ENCODE peak calls at places on chromosomes 5 and 9, in five cellular contexts. E is fibroblast of lung, A is heart right ventricle, U is astrocyte, H is esophagus squamous epithelium. W is an unnamed sample.

GRCh38 chr9:122056484-122056883 is 36.6 kb downstream of the TTLL11 start:
- DNase-seq in A (no peak), U (peak), H (no peak), E (peak), W (no peak)

GRCh38 chr5:158756873-158757272 is 342.8 kb downstream of the EBF1 start:
- DNase-seq in A (no peak), E (no peak), H (no peak), U (no peak), W (no peak)

GRCh38 chr9:129458155-129458661 is 162.7 kb downstream of the C9orf50 start:
- DNase-seq in H (no peak), A (peak), E (no peak), U (no peak), W (no peak)

GRCh38 chr5:17225551-17225950 is 8.1 kb downstream of the BASP1 start:
- DNase-seq in A (no peak), H (no peak), E (no peak), U (no peak), W (no peak)

GRCh38 chr5:163409384-163409783 is 28.0 kb upstream of the CCNG1 start:
- DNase-seq in E (no peak), U (no peak), H (no peak), A (no peak), W (no peak)

GRCh38 chr9:21611896-21612295 is 129.8 kb upstream of the IFNE start:
- DNase-seq in U (no peak), A (no peak), E (peak), H (no peak), W (no peak)

GRCh38 chr9:123115146-123115913 is 81.9 kb downstream of the GPR21 start:
- DNase-seq in H (no peak), A (no peak), E (no peak), U (no peak), W (no peak)

GRCh38 chr9:18072967-18073366 is 401.0 kb upstream of the ADAMTSL1 start:
- DNase-seq in A (no peak), H (no peak), U (no peak), E (no peak), W (no peak)

GRCh38 chr5:79689541-79690466 is at the start of gene CMYA5:
- DNase-seq in U (no peak), A (peak), E (peak), H (no peak), W (no peak)

GRCh38 chr9:89821081-89821480 is 216.3 kb downstream of the GADD45G start:
- DNase-seq in A (no peak), H (no peak), E (peak), U (peak), W (no peak)

GRCh38 chr9:95509851-95510529 is 6.8 kb downstream of the PTCH1 start:
- DNase-seq in A (peak), E (no peak), U (no peak), H (no peak), W (no peak)

GRCh38 chr5:141908796-141909195 is 14.9 kb upstream of the DELE1 start:
- DNase-seq in A (no peak), E (peak), U (peak), H (no peak), W (no peak)

GRCh38 chr9:132782106-132782505 is 96.0 kb downstream of the AK8 start:
- DNase-seq in A (no peak), E (no peak), U (no peak), H (no peak), W (no peak)

GRCh38 chr5:113102121-113102531 is 125.5 kb downstream of the DCP2 start:
- DNase-seq in H (no peak), A (no peak), E (peak), U (no peak), W (no peak)

GRCh38 chr5:2207966-2208544 is 325.3 kb upstream of the IRX4 start:
- DNase-seq in H (no peak), E (peak), U (no peak), A (peak), W (no peak)

GRCh38 chr9:84504360-84504759 is 163.8 kb upstream of the SLC28A3 start:
- DNase-seq in E (peak), U (peak), A (no peak), H (no peak), W (no peak)

GRCh38 chr5:134845335-134845851 is 375 bp upstream of the C5orf24 start:
- DNase-seq in A (no peak), H (no peak), E (peak), U (peak), W (no peak)

GRCh38 chr5:88826959-88827585 is 55.9 kb downstream of the MEF2C start:
- DNase-seq in A (peak), U (peak), H (no peak), E (peak), W (peak)

GRCh38 chr9:110579763-110580255 is 268 bp upstream of the SVEP1 start:
- DNase-seq in E (peak), A (peak), H (no peak), U (peak), W (no peak)

GRCh38 chr5:150778517-150779396 is at the start of gene SMIM3:
- DNase-seq in H (no peak), E (peak), A (peak), U (peak), W (no peak)

GRCh38 chr9:109910616-109911568 is 130.9 kb downstream of the PALM2AKAP2 start:
- DNase-seq in E (peak), A (no peak), H (no peak), U (peak), W (peak)

GRCh38 chr9:105858877-105859276 is 164.5 kb downstream of the TMEM38B start:
- DNase-seq in H (no peak), U (no peak), A (no peak), E (no peak), W (no peak)

GRCh38 chr5:10250804-10251276 is 760 bp downstream of the CCT5 start:
- DNase-seq in H (no peak), U (no peak), E (peak), A (no peak), W (no peak)

GRCh38 chr5:132263548-132264261 is 6.2 kb downstream of the PDLIM4 start:
- DNase-seq in A (no peak), U (peak), E (peak), H (no peak), W (peak)

GRCh38 chr5:41270423-41271251 is 57.3 kb upstream of the C6 start:
- DNase-seq in H (no peak), E (peak), U (peak), A (no peak), W (peak)

DNA sequence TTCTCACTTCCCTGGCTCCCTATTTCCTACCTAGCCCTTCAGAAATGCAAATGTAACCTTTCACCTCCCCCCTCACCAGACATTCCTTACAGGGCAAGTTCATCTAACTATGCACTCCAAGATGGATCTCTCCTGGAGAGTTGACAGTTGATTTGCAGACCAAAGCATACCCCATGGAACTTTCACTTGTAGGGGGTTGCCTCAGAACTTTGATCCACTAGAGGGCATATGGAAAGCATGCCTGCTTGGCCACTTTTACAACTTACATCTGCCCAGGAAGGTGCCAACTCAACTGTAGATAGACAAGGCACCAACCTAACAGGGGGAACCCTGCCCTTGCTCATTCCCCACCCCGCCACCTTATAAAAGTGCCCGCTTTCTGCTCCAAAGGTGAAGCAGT is 187.8 kb downstream of the NXNL2 start:
- DNase-seq in E (no peak), A (no peak), U (no peak), H (no peak), W (no peak)
- TF ChIP-seq CTCF in E (peak), A (peak), U (peak), H (no peak), W (peak)

GRCh38 chr9:4852419-4852818 is 59.7 kb downstream of the RCL1 start:
- DNase-seq in U (no peak), H (no peak), A (no peak), E (no peak), W (no peak)
- H3K27ac ChIP-seq in U (no peak), H (no peak), A (no peak), E (no peak), W (no peak)

DNA sequence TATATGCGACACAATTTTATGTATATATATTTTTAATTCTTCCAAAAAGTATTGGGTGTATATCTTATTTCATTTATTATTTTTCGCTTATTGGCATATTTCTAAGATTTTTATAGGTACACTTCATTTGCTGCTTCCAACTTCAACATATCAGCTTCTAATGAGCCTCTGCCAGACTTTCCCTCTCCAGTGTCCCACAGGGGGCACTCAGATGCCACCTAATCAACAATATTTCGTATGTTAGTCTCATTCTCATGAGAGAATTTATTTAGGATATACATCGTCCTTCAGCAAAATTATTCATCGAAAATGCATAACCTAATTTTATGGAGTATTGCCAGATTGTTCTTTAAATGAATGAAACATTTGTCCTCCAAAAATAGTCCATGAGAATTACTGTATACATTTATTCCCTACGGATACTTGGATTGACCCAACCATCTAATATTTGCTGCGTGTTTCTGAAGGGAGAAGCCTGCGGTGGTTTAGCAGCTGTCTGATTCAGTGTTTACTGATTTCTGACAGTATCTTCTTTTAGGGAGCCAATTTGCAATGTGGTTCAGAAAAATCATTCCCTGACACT is 100.6 kb upstream of the SELENOP start:
- DNase-seq in E (peak), H (no peak), U (peak), A (no peak), W (peak)
- TF ChIP-seq CTCF in E (peak), H (peak), U (peak), A (peak), W (peak)

GRCh38 chr5:38112930-38113329 is 145.4 kb upstream of the EGFLAM start:
- DNase-seq in U (no peak), A (no peak), H (no peak), E (no peak), W (no peak)
- H3K27ac ChIP-seq in U (no peak), A (no peak), H (no peak), E (no peak), W (no peak)

GRCh38 chr5:131167615-131168014 is 2.6 kb upstream of the HINT1 start:
- DNase-seq in E (no peak), A (no peak), H (no peak), U (no peak), W (no peak)

GRCh38 chr5:131169810-131170539 is 769 bp upstream of the LYRM7 start:
- DNase-seq in H (no peak), E (no peak), U (no peak), A (no peak), W (no peak)

GRCh38 chr5:131163315-131164119 is 1.5 kb downstream of the HINT1 start:
- DNase-seq in H (no peak), E (peak), A (no peak), U (peak), W (no peak)

GRCh38 chr5:131164161-131164930 is 710 bp downstream of the HINT1 start:
- DNase-seq in A (peak), U (peak), E (peak), H (peak), W (peak)

DNA sequence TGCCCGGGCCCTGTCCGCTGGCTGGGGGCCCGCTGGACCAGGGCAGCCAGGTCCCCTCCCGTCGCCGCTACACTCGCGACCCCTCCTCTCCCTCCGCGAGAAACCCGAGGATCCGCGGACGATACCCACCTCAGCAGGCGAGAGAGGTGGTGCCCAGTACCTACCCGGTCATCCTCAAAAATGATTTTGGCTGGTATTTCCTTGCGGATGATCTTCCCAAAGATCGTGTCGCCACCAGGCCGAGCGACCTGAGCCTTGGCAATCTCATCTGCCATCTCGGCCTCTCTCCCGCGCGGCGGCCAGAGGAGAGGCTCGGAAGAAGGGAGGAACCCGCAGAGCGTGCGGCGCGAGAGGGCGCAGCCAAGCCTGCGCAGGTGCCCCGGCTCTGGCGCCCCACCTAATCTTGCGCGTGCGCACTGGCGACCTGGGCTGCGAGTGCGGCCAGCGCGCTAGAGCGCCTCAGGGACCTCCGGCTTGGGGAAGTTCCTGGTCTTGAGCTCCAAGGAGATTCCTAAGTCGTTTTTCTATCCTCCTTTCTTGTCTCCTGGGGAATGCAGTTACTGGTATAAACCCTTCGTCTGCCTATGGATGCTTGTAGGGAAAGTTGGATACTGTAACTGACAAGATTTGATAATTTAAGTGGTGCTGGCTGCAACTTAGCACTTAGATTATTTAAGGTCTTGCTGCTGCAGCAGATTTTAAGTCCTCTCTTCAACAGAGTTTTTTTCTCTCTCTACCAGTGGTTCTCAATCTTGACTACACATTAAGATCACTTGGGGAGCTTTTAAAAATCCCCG is at the start of gene HINT1:
- DNase-seq in E (peak), U (peak), A (peak), H (peak), W (peak)
- TF ChIP-seq CTCF in E (no peak), U (no peak), A (no peak), H (peak), W (peak)

GRCh38 chr5:171388816-171389168 is 1.1 kb downstream of the NPM1 start:
- DNase-seq in U (no peak), E (peak), H (no peak), A (no peak), W (no peak)
- H3K27ac ChIP-seq in U (peak), E (peak), H (peak), A (peak), W (peak)

GRCh38 chr5:179533024-179533423 is 17.3 kb upstream of the RUFY1 start:
- DNase-seq in E (no peak), A (no peak), U (no peak), H (no peak), W (no peak)

GRCh38 chr5:179534431-179534830 is 15.9 kb upstream of the RUFY1 start:
- DNase-seq in A (no peak), H (no peak), U (no peak), E (no peak), W (no peak)

GRCh38 chr5:179533907-179534306 is 16.4 kb upstream of the RUFY1 start:
- DNase-seq in A (no peak), U (no peak), H (no peak), E (no peak), W (no peak)

GRCh38 chr5:179526978-179527377 is 23.4 kb upstream of the RUFY1 start:
- DNase-seq in E (no peak), A (no peak), H (no peak), U (no peak), W (no peak)

DNA sequence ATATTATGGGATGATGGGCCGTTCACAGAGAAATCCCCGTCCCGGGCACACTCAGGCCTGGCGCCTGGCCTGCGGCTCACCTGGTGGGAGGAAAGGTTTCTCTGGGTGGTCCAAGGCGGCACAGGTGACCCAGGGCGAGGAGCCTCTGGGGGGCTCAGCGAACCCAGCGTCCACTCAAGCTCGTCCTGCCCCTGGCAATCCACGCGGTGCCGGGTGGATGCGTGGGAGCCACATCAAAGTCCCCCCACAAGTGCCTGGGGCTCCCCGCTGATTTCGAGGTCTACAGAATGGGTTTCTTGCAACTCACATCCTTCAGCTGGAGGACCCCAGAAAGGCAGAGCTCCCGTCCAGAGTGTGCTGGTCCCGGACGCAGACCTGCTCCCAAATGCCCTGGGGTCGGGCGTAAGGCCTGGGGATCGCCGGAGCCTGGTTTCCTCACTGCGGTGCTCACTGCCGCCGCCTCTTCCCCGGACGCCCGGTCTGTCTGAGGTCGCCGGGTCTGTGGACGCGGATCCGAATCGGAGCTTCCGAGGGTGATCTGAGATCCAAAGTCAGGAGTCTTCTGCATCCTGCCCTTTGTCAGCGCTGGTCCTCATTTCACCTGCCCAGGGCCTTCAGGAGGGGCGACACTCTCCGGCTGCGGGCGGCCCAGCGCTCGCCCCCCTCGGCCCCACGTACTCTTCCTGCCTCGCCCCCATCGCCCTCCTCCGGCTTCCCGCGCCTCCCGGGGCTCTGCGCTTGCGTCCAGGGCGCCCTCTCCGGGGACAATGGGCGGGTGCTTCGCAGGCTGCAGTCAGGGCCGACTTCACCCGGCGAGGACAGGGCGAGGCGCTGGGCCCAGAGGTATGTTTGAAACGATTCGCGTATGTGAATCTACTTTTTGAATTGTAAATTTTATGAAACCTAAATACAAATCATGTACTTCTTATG is 20.0 kb upstream of the RUFY1 start:
- DNase-seq in E (peak), U (peak), H (no peak), A (peak), W (no peak)
- TF ChIP-seq CTCF in E (no peak), U (no peak), H (peak), A (peak), W (peak)

DNA sequence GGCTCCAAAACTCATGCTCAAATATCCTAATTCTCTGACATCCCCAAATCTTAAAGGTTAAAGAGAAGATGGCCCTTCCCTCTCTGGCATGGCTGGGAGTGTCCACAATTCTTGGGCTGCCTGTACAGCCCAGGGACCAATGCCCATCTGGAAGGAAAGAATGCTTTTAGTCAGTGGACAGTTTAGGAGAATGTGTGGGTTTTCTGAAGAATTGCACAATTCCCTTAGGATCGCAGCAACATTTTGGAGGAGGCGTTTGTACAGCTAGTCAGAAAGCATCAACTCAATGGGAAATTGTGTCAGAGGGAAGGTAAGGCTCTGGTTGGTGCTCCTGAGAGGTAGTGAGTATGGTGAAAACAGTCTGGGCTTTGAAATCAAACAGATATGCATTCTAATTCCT is 15.0 kb downstream of the FAM193B start:
- DNase-seq in U (peak), E (peak), H (no peak), A (no peak), W (no peak)
- H3K27ac ChIP-seq in U (no peak), E (peak), H (peak), A (peak), W (peak)

DNA sequence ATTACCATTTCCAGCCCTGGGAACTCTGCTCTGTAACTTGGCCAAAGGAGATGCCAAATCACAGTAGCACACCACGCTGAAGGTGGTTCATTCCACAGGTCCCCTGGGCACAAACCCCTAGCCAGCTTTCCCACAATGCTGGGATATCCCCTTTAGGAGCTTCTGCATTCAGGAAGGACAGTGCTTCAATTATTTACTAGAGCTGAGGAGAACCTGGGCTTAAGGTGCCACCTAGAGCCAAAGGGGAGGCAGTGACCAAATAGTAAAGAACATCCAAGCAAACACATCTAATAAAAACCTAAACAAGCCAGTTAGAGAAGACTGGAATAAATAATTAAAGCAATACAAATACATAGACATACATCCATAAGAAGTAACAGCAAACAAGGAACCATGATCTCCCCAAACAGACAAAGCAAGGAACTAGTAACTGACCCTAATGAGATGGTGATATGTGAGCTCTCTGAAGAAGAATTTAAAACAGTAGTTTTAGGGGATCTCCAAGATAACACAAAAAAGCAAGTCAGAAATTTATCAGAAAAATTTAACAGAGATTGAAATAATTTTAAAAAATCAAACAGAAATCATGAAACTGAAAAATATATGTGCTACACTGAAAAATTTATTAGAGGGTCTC is 14.6 kb downstream of the KIF4B start:
- DNase-seq in E (no peak), H (no peak), U (no peak), A (no peak), W (no peak)
- TF ChIP-seq CTCF in E (no peak), H (no peak), U (no peak), A (no peak), W (peak)